ENCODE peak calls at places on chromosomes 6 and 20, in five cellular contexts. F is H1, C is IMR-90, J is trophoblast cell, R is neuronal stem cell. P is an unnamed sample.

GRCh38 chr6:32882879-32883250 is 28.9 kb downstream of the PSMB9 start:
- DNase-seq in F (no peak), C (peak; percentile 82), J (no peak), R (no peak), P (no peak)

GRCh38 chr6:105781248-105781647 is 304.9 kb upstream of the PRDM1 start:
- DNase-seq in F (no peak), C (no peak), J (peak; percentile 38), R (no peak), P (no peak)

GRCh38 chr6:32332433-32332832 is 39.3 kb downstream of the TSBP1 start:
- DNase-seq in F (no peak), C (no peak), J (peak; percentile 27), R (no peak), P (no peak)

GRCh38 chr6:134119481-134119880 is 67.1 kb upstream of the SLC2A12 start:
- DNase-seq in F (no peak), C (no peak), J (no peak), R (no peak), P (no peak)

GRCh38 chr6:130362128-130362527 is 3.7 kb upstream of the TMEM200A start:
- DNase-seq in F (peak; percentile 50), C (no peak), J (no peak), R (peak; percentile 47), P (no peak)

GRCh38 chr6:27126815-27127537 is 120.5 kb upstream of the PRSS16 start:
- DNase-seq in F (peak; percentile 83), C (peak; percentile 90), J (peak; percentile 92), R (peak; percentile 82), P (peak; percentile 85)

GRCh38 chr6:45032426-45032825 is 295.7 kb upstream of the RUNX2 start:
- DNase-seq in F (no peak), C (no peak), J (no peak), R (no peak), P (no peak)

GRCh38 chr6:108268845-108269244 is 8.0 kb upstream of the SNX3 start:
- DNase-seq in F (no peak), C (no peak), J (no peak), R (no peak), P (no peak)

GRCh38 chr6:111175135-111175534 is 87.8 kb downstream of the SLC16A10 start:
- DNase-seq in F (no peak), C (no peak), J (no peak), R (no peak), P (no peak)

GRCh38 chr6:139409026-139409425 is 34.6 kb upstream of the CITED2 start:
- DNase-seq in F (no peak), C (peak; percentile 77), J (peak; percentile 70), R (no peak), P (no peak)

GRCh38 chr6:1678201-1678600 is 68.5 kb downstream of the FOXC1 start:
- DNase-seq in F (no peak), C (no peak), J (no peak), R (no peak), P (no peak)

GRCh38 chr20:7775072-7775471 is 165.2 kb downstream of the HAO1 start:
- DNase-seq in F (no peak), C (peak; percentile 3), J (no peak), R (no peak), P (no peak)

GRCh38 chr6:63579937-63580703 is 7.8 kb downstream of the LOC128125822 start:
- DNase-seq in F (no peak), C (no peak), J (no peak), R (no peak), P (no peak)

GRCh38 chr6:166767191-166767590 is 140.1 kb upstream of the RPS6KA2 start:
- DNase-seq in F (no peak), C (no peak), J (no peak), R (no peak), P (peak; percentile 24)

GRCh38 chr6:120211955-120212792 is 862.6 kb upstream of the MAN1A1 start:
- DNase-seq in F (no peak), C (no peak), J (peak; percentile 40), R (no peak), P (no peak)

GRCh38 chr20:8082999-8083398 is 49.1 kb upstream of the PLCB1 start:
- DNase-seq in F (no peak), C (peak; percentile 64), J (no peak), R (no peak), P (no peak)

GRCh38 chr6:5517781-5518180 is 256.5 kb downstream of the FARS2 start:
- DNase-seq in F (no peak), C (no peak), J (no peak), R (no peak), P (no peak)

GRCh38 chr6:31075528-31075927 is 36.8 kb downstream of the C6orf15 start:
- DNase-seq in F (no peak), C (peak; percentile 90), J (no peak), R (no peak), P (no peak)

GRCh38 chr6:2166717-2167116 is 78.7 kb downstream of the GMDS start:
- DNase-seq in F (no peak), C (peak; percentile 43), J (no peak), R (no peak), P (no peak)

GRCh38 chr20:33694666-33695065 is 8.5 kb upstream of the E2F1 start:
- DNase-seq in F (no peak), C (no peak), J (no peak), R (no peak), P (no peak)

GRCh38 chr6:144131248-144131709 is 19.0 kb upstream of the STX11 start:
- DNase-seq in F (no peak), C (peak; percentile 82), J (no peak), R (no peak), P (no peak)

GRCh38 chr6:133559926-133560325 is 318.8 kb downstream of the EYA4 start:
- DNase-seq in F (no peak), C (no peak), J (no peak), R (no peak), P (no peak)

GRCh38 chr6:135703621-135704020 is 147.9 kb upstream of the PDE7B start:
- DNase-seq in F (no peak), C (no peak), J (no peak), R (no peak), P (no peak)

GRCh38 chr20:825710-826421 is 7.6 kb upstream of the FAM110A start:
- DNase-seq in F (no peak), C (peak; percentile 8), J (no peak), R (no peak), P (no peak)

GRCh38 chr20:44354979-44355502 is 458 bp upstream of the HNF4A start:
- DNase-seq in F (no peak), C (no peak), J (no peak), R (no peak), P (no peak)

GRCh38 chr6:2244261-2245102 is 923 bp downstream of the GMDS start:
- DNase-seq in F (no peak), C (no peak), J (peak; percentile 33), R (no peak), P (no peak)

GRCh38 chr6:132650413-132650812 is 8.6 kb downstream of the TAAR1 start:
- DNase-seq in F (no peak), C (no peak), J (no peak), R (no peak), P (no peak)

GRCh38 chr20:6091661-6092060 is 31.2 kb downstream of the FERMT1 start:
- DNase-seq in F (no peak), C (no peak), J (peak; percentile 54), R (no peak), P (no peak)

GRCh38 chr20:25058797-25059486 is 1.0 kb upstream of the ACSS1 start:
- DNase-seq in F (no peak), C (peak; percentile 3), J (no peak), R (no peak), P (no peak)

GRCh38 chr20:31718952-31719643 is 3.6 kb downstream of the BCL2L1 start:
- DNase-seq in F (no peak), C (no peak), J (peak; percentile 86), R (no peak), P (no peak)

DNA sequence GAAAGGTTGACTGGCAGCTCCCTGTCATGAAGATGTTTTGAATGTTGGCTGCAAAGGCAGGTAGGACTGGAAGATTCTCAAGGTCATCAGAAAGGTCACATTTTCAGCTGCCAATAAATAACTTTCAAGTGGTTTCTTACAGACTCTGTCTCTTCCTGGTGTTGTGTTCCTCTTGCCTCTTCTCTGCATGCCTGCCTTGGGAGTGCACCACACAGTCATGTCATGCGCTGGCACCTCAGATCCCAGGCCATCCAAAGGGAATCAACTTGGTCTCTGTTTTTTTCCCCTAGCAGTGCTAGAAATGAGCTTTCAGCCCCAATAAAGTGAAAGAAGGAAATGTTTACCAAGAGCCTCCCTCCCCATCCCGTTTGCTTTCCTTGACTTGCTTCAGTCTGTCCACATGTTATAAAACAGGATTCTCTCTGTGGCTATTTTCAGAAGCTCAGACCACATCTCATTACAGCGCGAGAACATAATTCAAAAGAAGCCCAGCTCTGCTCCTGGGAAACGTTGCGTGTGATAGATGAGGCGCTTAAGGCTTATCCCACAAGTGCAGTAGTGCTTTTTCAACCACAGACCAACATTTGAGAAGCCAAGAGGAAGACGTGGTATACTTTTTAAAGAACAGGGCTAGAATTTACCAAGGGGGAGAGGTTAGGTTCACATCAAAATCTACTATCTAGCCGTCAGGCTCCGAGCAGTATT is 239.3 kb downstream of the SLC24A3 start:
- DNase-seq in F (no peak), C (no peak), J (no peak), R (no peak), P (no peak)
- H3K27me3 ChIP-seq in F (no peaks in the 10 kb centered on the region), C (no peaks in the 10 kb centered on the region), J (no peaks in the 10 kb centered on the region), R (no peaks in the 10 kb centered on the region), P (no peaks in the 10 kb centered on the region)

GRCh38 chr20:50931306-50932015 is at the start of gene ADNP:
- DNase-seq in F (peak; percentile 90), C (peak; percentile 86), J (peak; percentile 86), R (peak; percentile 97), P (peak; percentile 92)
- H3K14ac ChIP-seq in F (peak within 1 kb of the TSS; percentile 79), C (peak within 1 kb of the TSS; percentile 92), J (peak within 1 kb of the TSS; percentile 100), R (peak within 1 kb of the TSS; percentile 100), P (peak within 1 kb of the TSS; percentile 100)

GRCh38 chr6:99867026-99867425 is 127.0 kb downstream of the MCHR2 start:
- DNase-seq in F (no peak), C (no peak), J (no peak), R (no peak), P (no peak)
- H3K27me3 ChIP-seq in F (no peaks in the 10 kb centered on the region), C (peaks cover 31% of the 10 kb centered on the region), J (no peaks in the 10 kb centered on the region), R (no peaks in the 10 kb centered on the region), P (no peaks in the 10 kb centered on the region)

GRCh38 chr6:109284675-109285074 is 97.6 kb downstream of the CD164 start:
- DNase-seq in F (no peak), C (no peak), J (no peak), R (no peak), P (no peak)
- H3K14ac ChIP-seq in F (no peak overlapping the region), C (no peak overlapping the region), J (no peak overlapping the region), R (no peak overlapping the region), P (no peak overlapping the region)

DNA sequence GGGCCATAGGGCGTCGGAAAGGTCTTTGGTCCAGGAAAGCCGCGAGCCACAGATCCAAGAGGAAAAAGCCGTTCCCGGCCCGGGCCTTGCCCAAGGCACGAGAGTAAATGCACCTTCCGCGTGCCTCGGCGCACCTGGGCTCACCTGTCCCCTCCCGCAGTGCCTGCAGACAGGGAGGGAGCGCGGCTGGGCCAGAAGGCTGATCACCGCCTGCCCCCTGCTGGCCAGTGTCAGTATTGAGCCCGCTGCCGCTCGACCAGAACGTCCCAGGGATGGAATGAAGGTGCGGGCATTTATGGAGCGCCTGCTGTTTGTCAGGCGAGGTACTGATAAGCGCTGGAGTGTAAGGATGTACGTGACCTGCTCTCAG is 679 bp upstream of the LPIN3 start:
- DNase-seq in F (peak; percentile 99), C (peak; percentile 45), J (peak; percentile 96), R (peak; percentile 79), P (peak; percentile 97)
- H3K27me3 ChIP-seq in F (peaks cover 5% of the 10 kb centered on the region), C (no peaks in the 10 kb centered on the region), J (no peaks in the 10 kb centered on the region), R (peaks cover 2% of the 10 kb centered on the region), P (no peaks in the 10 kb centered on the region)

P was measured in H9.